ENCODE peak calls at places on chromosome 5, in four cellular contexts. C is GM12891, V is psoas muscle, A is retina. W is an unnamed sample.
A peak's percentile ranks its signal among the peaks of the same experiment; 100 is the strongest.

GRCh38 chr5:143841446-143841845 is 29.5 kb downstream of the HMHB1 start:
- DNase-seq in V (no peak), A (no peak), C (no peak), W (no peak)

GRCh38 chr5:66933066-66933465 is 263.5 kb downstream of the CD180 start:
- DNase-seq in C (no peak), A (no peak), V (no peak), W (no peak)

GRCh38 chr5:151811593-151812321 is 40.0 kb downstream of the G3BP1 start:
- DNase-seq in A (no peak), V (no peak), C (no peak), W (no peak)

GRCh38 chr5:88787856-88788255 is 95.1 kb downstream of the MEF2C start:
- DNase-seq in A (no peak), C (no peak), V (no peak), W (no peak)

GRCh38 chr5:175687231-175687701 is 29.4 kb downstream of the HRH2 start:
- DNase-seq in V (no peak), A (no peak), C (no peak), W (peak; percentile 93)

GRCh38 chr5:140563554-140563953 is 844 bp downstream of the APBB3 start:
- DNase-seq in V (no peak), A (no peak), C (no peak), W (peak; percentile 45)

GRCh38 chr5:133455681-133456080 is 156.7 kb downstream of the FSTL4 start:
- DNase-seq in V (no peak), A (no peak), C (no peak), W (no peak)

GRCh38 chr5:80919678-80920196 is 40.4 kb upstream of the RASGRF2 start:
- DNase-seq in C (no peak), A (no peak), V (no peak), W (no peak)

GRCh38 chr5:19927170-19927569 is 60.8 kb downstream of the CDH18 start:
- DNase-seq in V (no peak), A (no peak), C (no peak), W (no peak)

GRCh38 chr5:156378159-156378558 is 51.2 kb downstream of the SGCD start:
- DNase-seq in C (no peak), A (no peak), V (no peak), W (no peak)

GRCh38 chr5:43543434-43543833 is 13.4 kb downstream of the PAIP1 start:
- DNase-seq in V (no peak), A (no peak), C (no peak), W (no peak)

GRCh38 chr5:164203581-164204225 is 698.3 kb downstream of the MAT2B start:
- DNase-seq in V (no peak), A (no peak), C (no peak), W (no peak)

GRCh38 chr5:155728857-155729683 is 597.9 kb upstream of the SGCD start:
- DNase-seq in C (no peak), A (no peak), V (peak; percentile 66), W (peak; percentile 62)

GRCh38 chr5:156036640-156037039 is 290.3 kb upstream of the SGCD start:
- DNase-seq in A (no peak), V (no peak), C (no peak), W (peak; percentile 23)

GRCh38 chr5:141850183-141850768 is 27.9 kb downstream of the PCDH1 start:
- DNase-seq in A (no peak), C (peak; percentile 47), V (no peak), W (no peak)

GRCh38 chr5:125232779-125233230 is 486.4 kb upstream of the ZNF608 start:
- DNase-seq in V (no peak), C (no peak), A (no peak), W (no peak)

GRCh38 chr5:139560752-139561654 is at the start of gene UBE2D2:
- DNase-seq in V (peak; percentile 99), C (peak; percentile 94), A (peak; percentile 97), W (peak; percentile 99)

GRCh38 chr5:132788508-132788907 is 11.5 kb upstream of the SEPTIN8 start:
- DNase-seq in A (no peak), V (no peak), C (no peak), W (no peak)

GRCh38 chr5:3019045-3019444 is 267.6 kb upstream of the IRX2 start:
- DNase-seq in V (no peak), C (no peak), A (no peak), W (no peak)

GRCh38 chr5:10077721-10078551 is 171.8 kb downstream of the ATPSCKMT start:
- DNase-seq in C (no peak), V (no peak), A (no peak), W (no peak)

GRCh38 chr5:178431063-178431776 is 159.0 kb downstream of the COL23A1 start:
- DNase-seq in A (no peak), V (no peak), C (no peak), W (no peak)

GRCh38 chr5:67255881-67256280 is 59.3 kb upstream of the CD180 start:
- DNase-seq in A (no peak), C (no peak), V (no peak), W (no peak)

GRCh38 chr5:178590141-178590923 is at the start of gene COL23A1:
- DNase-seq in C (peak; percentile 48), A (peak; percentile 84), V (peak; percentile 81), W (peak; percentile 80)